ENCODE peak calls at places on chromosomes 13 and 19, in ten cellular contexts. M is fibroblast of lung, V is GM23248, Z is GM23338, Y is endothelial cell of umbilical vein, X is mammary epithelial cell, B is HCT116, F is neural progenitor cell, S is HepG2, I is astrocyte. A is an unnamed sample.

GRCh38 chr13:47081850-47082249 is 185.0 kb upstream of the HTR2A start:
- DNase-seq in M (no peak), V (no peak), Z (no peak), Y (no peak), X (no peak), B (no peak), F (no peak), S (no peak), I (no peak), A (no peak)

GRCh38 chr13:101942038-101942437 is 459.8 kb downstream of the FGF14 start:
- DNase-seq in M (peak; percentile 59), V (peak; percentile 59), Z (peak; percentile 76), Y (peak; percentile 28), X (peak; percentile 43), B (no peak), F (peak; percentile 64), S (peak; percentile 7), I (peak; percentile 4), A (no peak)

GRCh38 chr13:49311816-49312215 is 64.1 kb downstream of the CDADC1 start:
- DNase-seq in M (no peak), V (no peak), Z (no peak), Y (no peak), X (no peak), B (no peak), F (no peak), S (no peak), I (no peak), A (no peak)

GRCh38 chr13:111130111-111130508 is 15.0 kb downstream of the ARHGEF7 start:
- DNase-seq in M (no peak), V (no peak), Z (no peak), Y (no peak), X (no peak), B (no peak), F (no peak), S (no peak), I (no peak), A (no peak)

GRCh38 chr13:51781246-51782022 is 22.5 kb downstream of the DHRS12 start:
- DNase-seq in M (no peak), V (peak; percentile 56), Z (peak; percentile 74), Y (peak; percentile 39), X (peak; percentile 31), B (peak; percentile 18), F (peak; percentile 64), S (no peak), I (no peak), A (no peak)

GRCh38 chr19:28841531-28841930 is 371.4 kb downstream of the UQCRFS1 start:
- DNase-seq in M (no peak), V (no peak), Z (no peak), Y (no peak), X (no peak), B (no peak), F (no peak), S (no peak), I (no peak), A (no peak)

GRCh38 chr19:35143818-35144217 is 763 bp downstream of the FXYD7 start:
- DNase-seq in M (no peak), V (no peak), Z (no peak), Y (no peak), X (no peak), B (no peak), F (no peak), S (no peak), I (no peak), A (no peak)

GRCh38 chr19:35383536-35383935 is 12.7 kb downstream of the GPR42 start:
- DNase-seq in M (no peak), V (no peak), Z (no peak), Y (no peak), X (no peak), B (no peak), F (no peak), S (no peak), I (no peak), A (no peak)

GRCh38 chr13:50365683-50366391 is 350.6 kb downstream of the KCNRG start:
- DNase-seq in M (no peak), V (no peak), Z (no peak), Y (peak; percentile 79), X (peak; percentile 71), B (no peak), F (no peak), S (peak; percentile 61), I (no peak), A (peak; percentile 93)

GRCh38 chr13:75308222-75308621 is 173.7 kb downstream of the TBC1D4 start:
- DNase-seq in M (no peak), V (no peak), Z (no peak), Y (no peak), X (no peak), B (no peak), F (no peak), S (no peak), I (no peak), A (no peak)

GRCh38 chr13:111216166-111216960 is 101.3 kb downstream of the ARHGEF7 start:
- DNase-seq in M (peak; percentile 55), V (peak; percentile 33), Z (peak; percentile 64), Y (no peak), X (no peak), B (no peak), F (peak; percentile 76), S (peak; percentile 29), I (no peak), A (peak; percentile 26)

GRCh38 chr19:46962030-46962570 is 57.5 kb upstream of the NPAS1 start:
- DNase-seq in M (no peak), V (no peak), Z (no peak), Y (no peak), X (no peak), B (no peak), F (no peak), S (no peak), I (no peak), A (no peak)

GRCh38 chr19:4534836-4535658 is at the start of gene PLIN5:
- DNase-seq in M (peak; percentile 47), V (peak; percentile 40), Z (peak; percentile 96), Y (peak; percentile 48), X (no peak), B (peak; percentile 65), F (peak; percentile 95), S (peak; percentile 80), I (peak; percentile 6), A (peak; percentile 55)

GRCh38 chr19:54431255-54431838 is 16.1 kb downstream of the TTYH1 start:
- DNase-seq in M (no peak), V (no peak), Z (no peak), Y (no peak), X (peak; percentile 53), B (peak; percentile 48), F (no peak), S (no peak), I (peak; percentile 31), A (peak; percentile 94)

GRCh38 chr13:86002921-86003488 is 203.8 kb upstream of the SLITRK6 start:
- DNase-seq in M (no peak), V (no peak), Z (no peak), Y (no peak), X (no peak), B (no peak), F (peak; percentile 82), S (no peak), I (no peak), A (no peak)

GRCh38 chr13:77544365-77544764 is 8.9 kb downstream of the SCEL start:
- DNase-seq in M (peak; percentile 63), V (peak; percentile 17), Z (no peak), Y (peak; percentile 71), X (no peak), B (no peak), F (no peak), S (no peak), I (peak; percentile 61), A (no peak)

DNA sequence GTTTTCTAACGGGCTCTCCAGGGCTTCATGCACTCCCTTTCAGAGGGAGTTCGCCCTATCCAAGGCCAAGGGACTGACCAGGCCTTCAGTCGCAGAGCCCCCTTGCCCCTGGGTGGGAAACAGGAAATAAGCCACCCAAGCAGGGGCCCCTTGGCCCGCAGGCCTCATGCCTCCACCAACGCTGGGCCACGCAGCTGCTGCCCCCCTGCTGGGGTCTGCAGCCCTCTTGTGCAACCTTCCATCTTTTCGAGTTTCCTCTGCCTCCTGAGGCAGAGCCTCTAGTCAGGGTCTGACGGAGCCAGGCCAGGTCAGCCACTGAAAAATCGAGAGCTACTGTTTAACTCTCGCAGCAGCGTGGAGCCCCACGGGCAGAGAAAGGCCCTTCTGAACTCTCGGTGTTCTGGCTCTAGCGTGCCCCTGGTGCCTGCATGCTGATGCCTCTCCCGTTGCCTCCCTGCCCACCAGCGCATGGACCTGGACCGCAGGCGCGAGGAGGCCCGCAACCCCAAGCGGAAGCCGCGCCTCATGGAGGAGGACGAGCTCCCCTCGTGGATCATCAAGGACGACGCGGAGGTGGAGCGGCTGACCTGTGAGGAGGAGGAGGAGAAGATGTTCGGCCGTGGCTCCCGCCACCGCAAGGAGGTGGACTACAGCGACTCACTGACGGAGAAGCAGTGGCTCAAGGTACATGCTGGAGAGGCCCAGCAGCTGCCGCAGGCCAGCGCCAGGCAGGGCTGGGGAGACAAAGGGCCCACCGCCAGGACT is 54.6 kb upstream of the LDLR start:
- DNase-seq in M (no peak), V (no peak), Z (no peak), Y (no peak), X (no peak), B (no peak), F (no peak), S (no peak), I (no peak), A (no peak)
- H4K20me1 ChIP-seq in M (no peaks in the 10 kb centered on the region), V (no peaks in the 10 kb centered on the region), Z (peaks cover 26% of the 10 kb centered on the region), Y (no peaks in the 10 kb centered on the region), X (no peaks in the 10 kb centered on the region), B (no peaks in the 10 kb centered on the region), F (peaks cover 18% of the 10 kb centered on the region), S (peaks cover 4% of the 10 kb centered on the region), I (peaks cover 44% of the 10 kb centered on the region), A (peaks cover 25% of the 10 kb centered on the region)

DNA sequence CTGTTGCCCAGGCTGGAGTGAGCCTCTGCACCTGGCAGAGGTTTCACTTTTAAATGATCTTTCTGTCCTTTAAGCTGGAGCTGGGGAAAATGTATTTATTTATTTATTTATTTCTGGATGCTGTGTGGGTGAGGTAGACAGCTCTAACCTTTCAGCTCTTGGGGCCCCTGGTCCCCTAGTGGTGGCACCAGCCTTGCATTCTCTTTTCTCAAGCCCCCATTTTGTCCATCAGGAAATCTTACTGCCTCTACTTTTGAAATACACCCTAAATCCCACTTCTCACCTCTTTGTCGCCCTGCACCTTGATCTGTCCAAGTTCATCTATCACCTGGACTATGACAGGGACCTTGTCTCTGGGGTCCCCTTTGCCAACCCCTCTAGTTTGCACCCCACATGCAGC is 2.1 kb upstream of the B9D2 start:
- DNase-seq in M (no peak), V (no peak), Z (peak; percentile 67), Y (no peak), X (no peak), B (no peak), F (no peak), S (no peak), I (no peak), A (no peak)
- H3K4me2 ChIP-seq in M (no peak overlapping the region), V (no peak overlapping the region), Z (no peak overlapping the region), Y (no peak overlapping the region), X (no peak overlapping the region), B (no peak overlapping the region), F (no peak overlapping the region), S (no peak overlapping the region), I (no peak overlapping the region), A (no peak overlapping the region)

GRCh38 chr19:1291761-1292418 is 6.2 kb downstream of the EFNA2 start:
- DNase-seq in M (no peak), V (peak; percentile 37), Z (no peak), Y (no peak), X (no peak), B (no peak), F (no peak), S (no peak), I (no peak), A (no peak)
- TF ChIP-seq EZH2 in M (no peak), V (no peak), Z (no peak), Y (no peak), X (no peak), B (no peak), F (no peak), S (no peak), I (no peak), A (no peak)

GRCh38 chr19:6235031-6235951 is 44.5 kb downstream of the MLLT1 start:
- DNase-seq in M (no peak), V (no peak), Z (no peak), Y (no peak), X (no peak), B (no peak), F (no peak), S (no peak), I (no peak), A (no peak)
- H4K20me1 ChIP-seq in M (no peaks in the 10 kb centered on the region), V (no peaks in the 10 kb centered on the region), Z (peaks cover 17% of the 10 kb centered on the region), Y (no peaks in the 10 kb centered on the region), X (peaks cover 9% of the 10 kb centered on the region), B (no peaks in the 10 kb centered on the region), F (peaks cover 77% of the 10 kb centered on the region), S (peaks cover 5% of the 10 kb centered on the region), I (peaks cover 93% of the 10 kb centered on the region), A (peaks cover 15% of the 10 kb centered on the region)